ENCODE peak calls at places on chromosomes 11 and 22, in six cellular contexts. X is neuronal stem cell, L is IMR-90, Q is mesenchymal stem cell, J is H9, A is H1. P is an unnamed sample.
A peak's percentile ranks its signal among the peaks of the same experiment; 100 is the strongest.

GRCh38 chr11:105033781-105034180 is 1.2 kb downstream of the CASP1 start:
- DNase-seq in X (no peak), L (no peak), J (no peak), Q (no peak), A (no peak), P (no peak)

GRCh38 chr11:69641681-69642548 is 959 bp downstream of the CCND1 start:
- DNase-seq in L (no peak), A (no peak), X (no peak), J (peak; percentile 30), Q (no peak), P (no peak)

GRCh38 chr11:8870461-8871282 is 40.3 kb upstream of the AKIP1 start:
- DNase-seq in X (peak; percentile 58), A (peak; percentile 34), J (peak; percentile 74), Q (peak; percentile 79), L (peak; percentile 75), P (peak; percentile 43)

GRCh38 chr11:18397921-18398320 is 3.6 kb downstream of the LDHA start:
- DNase-seq in X (no peak), Q (no peak), A (no peak), L (no peak), J (no peak), P (no peak)

GRCh38 chr11:5690736-5691135 is 1.1 kb downstream of the TRIM22 start:
- DNase-seq in X (no peak), J (no peak), A (no peak), Q (peak; percentile 18), L (peak; percentile 13), P (no peak)

GRCh38 chr11:57761301-57762234 is at the start of gene CTNND1:
- DNase-seq in L (peak; percentile 98), J (peak; percentile 92), X (peak; percentile 84), A (peak; percentile 84), Q (peak; percentile 99), P (peak; percentile 92)

GRCh38 chr11:120539681-120540369 is 28.3 kb downstream of the GRIK4 start:
- DNase-seq in J (no peak), X (no peak), L (peak; percentile 67), A (no peak), Q (no peak), P (no peak)

GRCh38 chr11:20609727-20610707 is 10.6 kb downstream of the SLC6A5 start:
- DNase-seq in J (peak; percentile 91), L (peak; percentile 48), Q (peak; percentile 64), X (peak; percentile 77), A (peak; percentile 68), P (peak; percentile 75)

GRCh38 chr11:113705871-113706654 is at the start of gene TMPRSS5:
- DNase-seq in X (peak; percentile 32), L (no peak), A (no peak), J (no peak), Q (no peak), P (no peak)

GRCh38 chr22:36443198-36443770 is 38.2 kb downstream of the TXN2 start:
- DNase-seq in Q (peak; percentile 53), X (no peak), A (no peak), J (no peak), L (no peak), P (no peak)

GRCh38 chr11:36000616-36001190 is 56.8 kb downstream of the LDLRAD3 start:
- DNase-seq in J (no peak), L (no peak), Q (no peak), X (no peak), A (no peak), P (peak; percentile 37)

GRCh38 chr11:85495918-85496317 is 131.2 kb downstream of the DLG2 start:
- DNase-seq in A (no peak), X (no peak), J (no peak), Q (no peak), L (no peak), P (no peak)

GRCh38 chr22:27603823-27604190 is 197.7 kb downstream of the MN1 start:
- DNase-seq in J (no peak), A (no peak), L (no peak), Q (no peak), X (no peak), P (no peak)

GRCh38 chr11:28232649-28233048 is 124.5 kb downstream of the METTL15 start:
- DNase-seq in A (no peak), Q (no peak), L (no peak), J (no peak), X (no peak), P (no peak)

GRCh38 chr11:28227460-28227859 is 119.3 kb downstream of the METTL15 start:
- DNase-seq in L (no peak), J (no peak), A (no peak), X (no peak), Q (no peak), P (no peak)

GRCh38 chr11:28231475-28231874 is 123.3 kb downstream of the METTL15 start:
- DNase-seq in X (no peak), J (no peak), A (no peak), L (peak; percentile 90), Q (peak; percentile 67), P (no peak)

GRCh38 chr11:28223994-28224393 is 115.8 kb downstream of the METTL15 start:
- DNase-seq in Q (no peak), L (no peak), X (no peak), J (no peak), A (no peak), P (no peak)

DNA sequence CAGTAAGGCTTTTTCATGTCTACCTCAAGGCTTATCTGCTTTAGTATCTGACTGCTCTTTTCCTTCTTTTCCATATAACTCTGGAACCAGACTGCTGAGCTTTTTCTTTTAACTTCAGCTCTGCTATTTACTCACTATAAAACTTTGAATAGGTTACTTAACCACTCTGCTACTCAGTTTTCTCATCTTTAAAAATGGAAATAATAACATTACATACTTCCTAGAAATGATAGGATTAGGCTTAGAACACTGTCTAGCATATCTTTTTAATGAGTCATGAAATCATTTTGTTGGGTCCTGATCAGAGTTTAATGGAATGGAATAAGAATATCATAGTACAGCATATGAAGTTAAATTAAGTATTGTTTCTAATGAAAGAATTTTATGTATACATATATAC is 120.0 kb downstream of the METTL15 start:
- DNase-seq in X (no peak), Q (no peak), J (no peak), L (peak; percentile 68), A (no peak), P (no peak)
- H3K9ac ChIP-seq in X (no peak overlapping the region), Q (no peak overlapping the region), J (no peak overlapping the region), L (no peak overlapping the region), A (no peak overlapping the region), P (no peak overlapping the region)

GRCh38 chr11:12900496-12900895 is 108.6 kb upstream of the RASSF10 start:
- DNase-seq in L (peak; percentile 94), J (no peak), X (no peak), A (no peak), Q (peak; percentile 93), P (peak; percentile 93)

GRCh38 chr11:12902784-12903491 is 106.2 kb upstream of the RASSF10 start:
- DNase-seq in J (no peak), A (no peak), X (no peak), L (no peak), Q (no peak), P (no peak)

GRCh38 chr11:12901874-12902481 is 107.1 kb upstream of the RASSF10 start:
- DNase-seq in A (no peak), L (peak; percentile 61), Q (peak; percentile 42), X (no peak), J (no peak), P (no peak)

GRCh38 chr11:12897867-12898266 is 111.2 kb upstream of the RASSF10 start:
- DNase-seq in J (no peak), A (no peak), L (no peak), Q (no peak), X (no peak), P (no peak)

GRCh38 chr11:12901272-12901671 is 107.8 kb upstream of the RASSF10 start:
- DNase-seq in X (no peak), J (no peak), Q (peak; percentile 50), L (peak; percentile 30), A (no peak), P (no peak)
- H3K14ac ChIP-seq in X (no peak overlapping the region), J (no peak overlapping the region), Q (no peak overlapping the region), L (peak overlapping the region; percentile 76), A (no peak overlapping the region), P (no peak overlapping the region)

GRCh38 chr11:128610765-128611617 is 23.6 kb upstream of the ETS1 start:
- DNase-seq in A (no peak), L (no peak), Q (no peak), J (no peak), X (no peak), P (no peak)
- H2AK5ac ChIP-seq in A (no peak overlapping the region), L (no peak overlapping the region), Q (no peak overlapping the region), J (no peak overlapping the region), X (no peak overlapping the region), P (no peak overlapping the region)

DNA sequence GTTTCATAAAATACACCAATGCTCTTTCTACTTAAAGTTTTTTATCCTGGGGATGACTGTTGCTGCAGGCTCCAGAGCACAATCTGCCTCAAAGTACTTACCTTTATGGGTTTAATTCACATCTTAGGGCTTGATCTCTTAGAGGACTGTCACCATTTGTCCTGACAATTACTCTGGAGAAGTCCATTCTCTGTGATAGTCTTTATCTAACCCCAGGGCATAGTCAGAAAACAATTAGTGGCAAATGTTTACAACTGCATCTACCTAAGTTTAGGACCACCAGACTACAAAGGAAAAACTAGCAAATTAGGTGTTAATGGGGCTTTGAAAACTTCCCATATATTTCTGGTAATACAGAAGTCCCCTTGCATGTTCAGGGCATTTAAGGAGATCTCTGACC is 973.5 kb downstream of the JRKL start:
- DNase-seq in L (no peak), A (no peak), X (no peak), J (no peak), Q (no peak), P (no peak)
- H3K9ac ChIP-seq in L (no peak overlapping the region), A (no peak overlapping the region), X (no peak overlapping the region), J (no peak overlapping the region), Q (no peak overlapping the region), P (no peak overlapping the region)

GRCh38 chr22:49666146-49666809 is 161.4 kb downstream of the BRD1 start:
- DNase-seq in J (peak; percentile 18), A (no peak), L (no peak), Q (no peak), X (no peak), P (no peak)

GRCh38 chr22:49670610-49671330 is 156.9 kb downstream of the BRD1 start:
- DNase-seq in A (no peak), L (no peak), X (peak; percentile 18), J (peak; percentile 54), Q (no peak), P (no peak)

GRCh38 chr22:49671331-49672012 is 156.2 kb downstream of the BRD1 start:
- DNase-seq in L (no peak), A (no peak), Q (no peak), X (no peak), J (peak; percentile 21), P (no peak)

GRCh38 chr22:49667236-49667635 is 160.4 kb downstream of the BRD1 start:
- DNase-seq in Q (no peak), J (peak; percentile 20), L (no peak), X (no peak), A (no peak), P (no peak)

DNA sequence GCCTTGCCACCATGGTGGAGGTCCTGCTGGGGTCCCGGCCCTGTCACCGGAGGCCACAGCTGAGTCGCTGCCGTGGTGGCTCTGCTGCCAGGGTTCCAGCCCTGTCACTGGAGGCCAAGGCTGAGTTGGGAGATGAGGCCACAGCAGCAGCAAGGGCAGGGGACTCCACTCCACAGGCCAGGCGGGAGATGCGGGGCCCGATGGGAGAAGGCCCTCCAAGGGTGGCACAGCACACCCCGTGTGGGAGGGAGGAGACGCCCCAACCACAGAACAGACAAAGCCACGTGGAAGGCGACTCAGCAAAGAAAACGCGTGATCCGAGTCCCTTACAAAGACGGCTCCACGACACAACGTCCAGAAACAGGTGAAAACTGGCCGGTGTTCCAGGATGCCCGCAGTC is 159.3 kb downstream of the BRD1 start:
- DNase-seq in X (no peak), A (no peak), J (peak; percentile 16), L (no peak), Q (no peak), P (no peak)
- H3K14ac ChIP-seq in X (no peak overlapping the region), A (no peak overlapping the region), J (no peak overlapping the region), L (no peak overlapping the region), Q (no peak overlapping the region), P (no peak overlapping the region)

P was measured in trophoblast cell.